ENCODE peak calls at places on chromosomes 16 and 17, in seven cellular contexts. J is testis, B is H1, S is hepatocyte, D is lung, U is astrocyte of the spinal cord, C is upper lobe of right lung. K is an unnamed sample.
A peak's percentile ranks its signal among the peaks of the same experiment; 100 is the strongest.

GRCh38 chr17:31476525-31477416 is 85.3 kb downstream of the RAB11FIP4 start:
- DNase-seq in J (no peak), B (no peak), S (no peak), D (no peak), U (no peak), C (no peak), K (no peak)

GRCh38 chr17:82412535-82413520 is 5.3 kb upstream of the HEXD start:
- DNase-seq in J (no peak), B (no peak), S (no peak), D (no peak), U (no peak), C (no peak), K (no peak)

GRCh38 chr16:67336646-67337045 is 10.0 kb downstream of the LRRC36 start:
- DNase-seq in J (no peak), B (no peak), S (no peak), D (no peak), U (no peak), C (no peak), K (no peak)

GRCh38 chr17:50908140-50908859 is 42.1 kb upstream of the TOB1 start:
- DNase-seq in J (no peak), B (no peak), S (no peak), D (no peak), U (no peak), C (no peak), K (no peak)

GRCh38 chr17:68346448-68346847 is 55.2 kb downstream of the ARSG start:
- DNase-seq in J (no peak), B (no peak), S (no peak), D (peak; percentile 51), U (no peak), C (peak; percentile 70), K (no peak)

GRCh38 chr17:2444382-2444781 is 43.5 kb upstream of the MNT start:
- DNase-seq in J (no peak), B (no peak), S (no peak), D (no peak), U (no peak), C (no peak), K (no peak)

GRCh38 chr16:79651363-79651762 is 50.8 kb upstream of the MAF start:
- DNase-seq in J (no peak), B (no peak), S (peak; percentile 26), D (peak; percentile 54), U (peak; percentile 83), C (no peak), K (peak; percentile 64)

GRCh38 chr16:58024673-58025350 is 742 bp upstream of the MMP15 start:
- DNase-seq in J (peak; percentile 56), B (no peak), S (peak; percentile 85), D (peak; percentile 76), U (no peak), C (peak; percentile 90), K (no peak)

GRCh38 chr17:30000755-30001257 is 59.4 kb downstream of the EFCAB5 start:
- DNase-seq in J (no peak), B (no peak), S (no peak), D (no peak), U (no peak), C (no peak), K (no peak)

GRCh38 chr17:33947762-33948161 is 307.3 kb upstream of the CCL2 start:
- DNase-seq in J (no peak), B (no peak), S (no peak), D (no peak), U (no peak), C (no peak), K (no peak)

GRCh38 chr17:42413464-42414040 is 9.5 kb downstream of the CAVIN1 start:
- DNase-seq in J (no peak), B (no peak), S (no peak), D (no peak), U (no peak), C (no peak), K (no peak)

GRCh38 chr17:13594310-13594709 is 7.4 kb downstream of the HS3ST3A1 start:
- DNase-seq in J (no peak), B (no peak), S (no peak), D (no peak), U (no peak), C (no peak), K (no peak)

GRCh38 chr17:13594762-13595697 is 6.7 kb downstream of the HS3ST3A1 start:
- DNase-seq in J (peak; percentile 92), B (peak; percentile 31), S (peak; percentile 92), D (peak; percentile 79), U (peak; percentile 89), C (no peak), K (peak; percentile 84)

GRCh38 chr17:13593757-13594156 is 8.0 kb downstream of the HS3ST3A1 start:
- DNase-seq in J (no peak), B (no peak), S (no peak), D (no peak), U (peak; percentile 35), C (no peak), K (no peak)

GRCh38 chr17:13592427-13592826 is 9.3 kb downstream of the HS3ST3A1 start:
- DNase-seq in J (no peak), B (no peak), S (no peak), D (no peak), U (no peak), C (no peak), K (no peak)

DNA sequence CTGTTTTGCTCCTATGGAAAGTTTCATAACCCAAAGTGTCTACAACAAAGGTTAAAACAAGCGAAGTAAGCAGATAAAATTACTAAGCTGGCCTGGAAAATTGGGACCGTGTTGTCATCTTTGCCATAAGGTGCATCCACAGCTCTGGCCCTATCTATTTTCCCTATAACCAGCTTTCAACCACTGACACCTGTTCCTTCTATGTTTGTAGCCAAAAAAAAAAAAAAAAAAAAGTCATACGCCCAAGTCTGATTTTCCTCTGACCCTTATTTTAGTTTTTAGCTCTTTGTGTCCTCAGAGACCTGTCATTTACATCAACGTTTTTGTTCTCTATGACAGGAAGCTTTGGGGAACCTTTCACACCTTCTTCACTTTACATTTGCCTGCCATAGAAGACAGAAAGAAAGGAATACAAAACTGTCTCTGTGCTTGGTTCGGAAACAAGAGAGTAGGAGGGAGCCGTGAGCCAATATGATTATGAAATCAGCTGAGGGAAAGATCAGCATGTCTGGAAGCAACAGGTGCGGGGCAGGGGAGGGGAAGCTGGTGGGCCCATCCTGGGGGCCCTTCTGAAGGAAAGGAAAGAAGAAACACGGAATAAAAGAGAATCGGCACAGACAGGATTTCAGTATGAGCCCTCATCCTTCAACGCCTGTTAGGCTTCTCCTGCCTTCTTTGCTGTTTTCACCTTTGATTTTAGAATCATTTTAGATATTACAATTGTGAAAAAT is 8.5 kb downstream of the HS3ST3A1 start:
- DNase-seq in J (no peak), B (no peak), S (no peak), D (no peak), U (no peak), C (no peak), K (no peak)
- H3K4me3 ChIP-seq in J (no peak overlapping the region), B (no peak overlapping the region), S (no peak overlapping the region), D (no peak overlapping the region), U (no peak overlapping the region), C (no peak overlapping the region), K (no peak overlapping the region)

GRCh38 chr17:32483451-32484019 is 3.3 kb upstream of the CDK5R1 start:
- DNase-seq in J (peak; percentile 87), B (no peak), S (peak; percentile 56), D (no peak), U (peak; percentile 84), C (peak; percentile 60), K (peak; percentile 68)
- TF ChIP-seq CTCF in J (peak; percentile 73), B (peak; percentile 55), S (peak; percentile 63), D (peak; percentile 71), U (peak; percentile 80), C (peak; percentile 56), K (peak; percentile 80)

DNA sequence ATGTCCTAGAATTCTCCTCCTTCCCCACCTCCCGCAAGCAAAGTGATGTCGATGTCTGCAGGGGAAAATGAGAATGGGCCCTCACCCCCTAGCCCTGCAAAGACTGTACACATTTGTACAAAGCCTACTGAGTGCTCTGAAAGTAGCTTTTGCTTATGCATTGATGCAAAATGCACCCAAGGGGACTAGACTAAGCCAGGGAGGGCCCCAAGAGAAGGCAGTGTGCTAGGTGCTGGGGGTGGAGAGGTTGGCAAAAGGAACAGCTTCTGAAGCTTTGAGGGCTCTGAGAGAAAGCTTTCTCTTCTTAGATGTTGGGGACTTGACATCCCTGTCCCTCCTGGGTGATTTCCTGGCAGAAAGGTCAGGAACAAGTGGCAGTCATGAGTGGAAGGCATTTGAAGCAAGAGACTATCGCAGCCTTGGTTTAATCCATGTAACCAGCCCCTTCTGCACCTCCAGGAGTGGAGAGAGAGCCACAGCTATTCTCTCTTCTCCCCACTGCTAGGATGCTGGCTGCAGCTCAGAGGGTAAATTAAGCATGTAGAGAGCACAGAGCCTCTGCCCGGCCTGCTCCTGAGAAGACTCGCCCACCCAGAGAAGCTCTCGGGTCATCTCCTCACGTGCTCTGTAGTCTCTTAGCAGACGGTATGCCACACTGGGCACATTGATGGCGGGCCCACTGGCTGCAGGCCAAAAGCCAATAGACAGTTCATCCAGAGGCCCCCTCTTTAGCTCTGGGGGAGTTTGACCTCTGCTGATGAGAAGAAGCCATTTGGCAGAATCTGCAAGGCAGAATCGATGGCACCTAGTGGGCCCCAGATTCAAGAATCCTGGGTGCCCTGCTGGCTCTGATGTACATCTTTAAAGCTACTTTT is 221.4 kb downstream of the MSI2 start:
- DNase-seq in J (peak; percentile 37), B (no peak), S (no peak), D (no peak), U (no peak), C (no peak), K (no peak)
- H3K4me3 ChIP-seq in J (no peak overlapping the region), B (no peak overlapping the region), S (no peak overlapping the region), D (no peak overlapping the region), U (no peak overlapping the region), C (no peak overlapping the region), K (no peak overlapping the region)

GRCh38 chr17:81309140-81309858 is 14.2 kb upstream of the SLC38A10 start:
- DNase-seq in J (peak; percentile 60), B (no peak), S (peak; percentile 92), D (peak; percentile 93), U (peak; percentile 47), C (peak; percentile 98), K (peak; percentile 6)
- TF ChIP-seq CTCF in J (peak; percentile 38), B (peak; percentile 60), S (peak; percentile 47), D (peak; percentile 36), U (peak; percentile 46), C (peak; percentile 60), K (peak; percentile 38)